ENCODE peak calls at places on chromosome 10, in four cellular contexts. K, W, I and Y are unnamed samples.

GRCh38 chr10:65570143-65571010 is 1355.5 kb upstream of the LRRTM3 start:
- DNase-seq in I (no peak), W (no peak), K (peak; percentile 67), Y (peak; percentile 51)

GRCh38 chr10:48243487-48243886 is 31.0 kb downstream of the FRMPD2 start:
- DNase-seq in I (no peak), W (no peak), K (no peak), Y (no peak)

GRCh38 chr10:3294919-3295318 is 122.3 kb upstream of the PITRM1 start:
- DNase-seq in W (no peak), I (no peak), K (peak; percentile 26), Y (no peak)

GRCh38 chr10:110540038-110540437 is 27.5 kb upstream of the SMC3 start:
- DNase-seq in K (no peak), I (no peak), W (no peak), Y (no peak)

GRCh38 chr10:76879116-76879706 is 758.4 kb downstream of the KCNMA1 start:
- DNase-seq in W (no peak), I (no peak), K (no peak), Y (peak; percentile 34)

GRCh38 chr10:72068901-72069446 is 19.4 kb downstream of the SPOCK2 start:
- DNase-seq in W (no peak), K (peak; percentile 65), I (no peak), Y (peak; percentile 80)

GRCh38 chr10:73940634-73941221 is 29.8 kb downstream of the PLAU start:
- DNase-seq in W (no peak), K (peak; percentile 32), I (peak; percentile 93), Y (peak; percentile 91)

GRCh38 chr10:86363184-86363832 is 3.3 kb downstream of the GRID1 start:
- DNase-seq in I (peak; percentile 45), K (no peak), W (no peak), Y (no peak)

GRCh38 chr10:71209324-71210030 is 2.9 kb upstream of the UNC5B start:
- DNase-seq in K (no peak), I (no peak), W (no peak), Y (no peak)

GRCh38 chr10:24503627-24504320 is 219.9 kb downstream of the ARHGAP21 start:
- DNase-seq in K (peak; percentile 63), I (peak; percentile 41), W (peak; percentile 36), Y (peak; percentile 63)

GRCh38 chr10:86969421-86970041 is 1.2 kb downstream of the ADIRF start:
- DNase-seq in W (no peak), K (no peak), I (no peak), Y (no peak)

DNA sequence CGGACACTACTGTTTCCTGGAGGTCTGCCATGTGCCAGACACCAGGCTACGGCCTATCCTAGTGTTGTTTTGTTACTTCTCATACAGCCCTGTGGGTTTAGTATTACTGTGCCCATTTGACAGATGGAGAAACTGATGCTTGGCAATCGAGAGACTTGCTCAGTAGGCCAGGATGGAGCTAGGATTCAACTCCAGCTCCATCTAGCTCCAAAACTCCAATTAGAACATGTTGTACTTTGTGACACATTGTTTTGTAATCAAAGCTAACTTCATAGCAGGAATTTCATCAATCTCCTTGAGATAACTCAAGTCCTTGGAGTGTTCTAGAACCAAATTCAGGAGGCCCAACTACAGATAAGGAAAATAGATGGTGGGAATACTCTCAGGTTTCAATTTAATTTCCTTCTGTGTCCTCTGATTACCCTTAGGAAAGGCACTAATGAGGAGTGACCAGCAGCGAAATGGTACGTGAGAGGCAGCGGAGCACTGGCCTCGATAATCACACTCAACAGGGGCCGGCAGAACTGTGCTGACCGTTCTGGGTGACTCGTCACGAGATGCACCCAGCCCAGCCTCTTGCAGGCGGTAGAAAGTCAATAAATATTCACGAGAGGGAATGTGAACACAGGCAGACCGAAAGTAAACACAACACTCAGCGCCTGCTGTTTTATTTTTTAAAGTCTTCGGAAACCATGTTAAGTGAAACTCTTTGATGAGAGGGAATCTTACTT is 269.6 kb upstream of the NEBL start:
- DNase-seq in W (no peak), I (peak; percentile 33), K (no peak), Y (no peak)
- TF ChIP-seq POLR2AphosphoS5 in W (no peak), I (no peak), K (no peak), Y (no peak)

GRCh38 chr10:14466256-14466655 is 135.5 kb upstream of the FRMD4A start:
- DNase-seq in K (no peak), W (no peak), I (no peak), Y (no peak)
- H3K4me2 ChIP-seq in K (no peak overlapping the region), W (no peak overlapping the region), I (no peak overlapping the region), Y (no peak overlapping the region)

DNA sequence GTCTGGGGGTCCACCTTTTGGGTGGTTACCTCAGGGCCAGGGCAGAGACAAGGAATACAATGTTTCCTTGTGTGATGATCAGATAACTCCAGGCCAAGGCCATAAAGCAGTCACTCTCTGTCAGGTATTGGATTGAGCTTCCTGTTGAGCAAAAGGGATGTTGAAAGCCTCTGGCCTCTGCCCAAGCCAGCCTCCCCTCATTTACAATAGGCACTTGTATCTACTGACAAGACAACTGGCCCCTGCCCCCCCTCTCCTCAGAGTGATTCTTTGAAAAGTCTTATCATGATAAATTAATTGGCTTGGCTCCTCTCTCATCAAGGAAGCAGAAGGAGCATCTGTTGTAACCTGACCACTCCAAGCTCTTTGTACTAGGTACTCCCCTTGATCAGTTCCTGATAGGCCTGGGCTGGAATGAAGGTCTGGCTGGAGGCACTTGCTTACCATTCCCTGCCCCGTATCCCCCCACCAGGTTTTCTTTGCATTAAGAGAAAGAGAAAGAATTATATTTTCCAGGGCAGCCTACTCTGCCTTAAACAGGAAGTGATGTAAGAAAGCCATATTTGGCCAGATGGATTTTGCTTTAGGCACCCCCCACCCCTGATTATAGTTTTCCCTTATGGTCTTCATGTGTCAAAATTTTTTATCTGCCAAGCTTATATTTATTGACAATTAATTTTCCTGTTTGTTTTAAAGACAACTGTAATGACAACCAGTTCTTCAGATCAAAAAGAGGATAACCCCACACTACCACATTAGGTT is 42.1 kb upstream of the HPS1 start:
- DNase-seq in K (peak; percentile 81), I (no peak), W (no peak), Y (no peak)
- TF ChIP-seq FOXM1 in K (no peak), I (no peak), W (no peak), Y (no peak)

GRCh38 chr10:78516741-78517140 is 483.1 kb downstream of the RPS24 start:
- DNase-seq in I (no peak), K (no peak), W (no peak), Y (no peak)
- TF ChIP-seq POLR2AphosphoS5 in I (no peak), K (no peak), W (no peak), Y (no peak)

DNA sequence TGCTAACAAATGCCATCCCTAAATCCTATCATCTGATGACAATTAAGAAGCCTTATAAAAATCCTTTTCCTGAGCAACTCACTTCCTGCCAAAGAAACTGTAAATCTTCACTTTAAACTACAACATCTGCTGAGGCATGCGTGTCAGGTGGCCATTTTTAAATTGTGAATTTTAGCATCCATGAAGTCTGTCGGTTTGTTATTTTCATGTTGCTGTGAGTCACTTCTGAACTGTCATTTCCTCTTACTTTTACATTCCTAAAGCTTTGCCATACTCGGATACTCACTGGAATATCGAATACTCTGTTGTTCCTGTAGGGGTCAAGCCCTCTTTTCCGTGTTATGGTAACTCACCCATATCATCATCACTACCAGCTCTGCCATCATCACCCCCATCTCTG is 34.3 kb upstream of the TMEM26 start:
- DNase-seq in I (no peak), W (no peak), K (no peak), Y (no peak)
- H3K4me2 ChIP-seq in I (no peak overlapping the region), W (no peak overlapping the region), K (no peak overlapping the region), Y (no peak overlapping the region)